ENCODE peak calls at places on chromosomes 6 and 20, in five cellular contexts. N, M, F, U and X are unnamed samples.

GRCh38 chr6:107535626-107536025 is 45.7 kb downstream of the SOBP start:
- DNase-seq in N (no peak), M (no peak), F (no peak), U (no peak), X (no peak)

GRCh38 chr6:117485433-117485832 is 3.0 kb downstream of the DCBLD1 start:
- DNase-seq in N (no peak), M (no peak), F (no peak), U (no peak), X (no peak)

GRCh38 chr6:116251568-116252384 is 2.1 kb downstream of the TSPYL4 start:
- DNase-seq in N (no peak), M (no peak), F (no peak), U (no peak), X (no peak)

GRCh38 chr20:12171927-12172581 is 254.4 kb downstream of the BTBD3 start:
- DNase-seq in N (no peak), M (no peak), F (no peak), U (no peak), X (no peak)

GRCh38 chr20:62955519-62956386 is 3.2 kb downstream of the SLC17A9 start:
- DNase-seq in N (peak), M (no peak), F (no peak), U (no peak), X (no peak)

GRCh38 chr6:62272118-62272517 is 13.9 kb downstream of the KHDRBS2 start:
- DNase-seq in N (no peak), M (no peak), F (no peak), U (no peak), X (no peak)

GRCh38 chr6:89432875-89433636 is at the start of gene ANKRD6:
- DNase-seq in N (peak), M (peak), F (peak), U (peak), X (peak)

GRCh38 chr20:17651761-17652388 is 30.2 kb downstream of the RRBP1 start:
- DNase-seq in N (no peak), M (no peak), F (no peak), U (no peak), X (peak)

GRCh38 chr6:127868338-127868737 is 32.5 kb downstream of the THEMIS start:
- DNase-seq in N (no peak), M (no peak), F (no peak), U (no peak), X (no peak)

GRCh38 chr6:144413418-144413817 is 128.3 kb downstream of the UTRN start:
- DNase-seq in N (no peak), M (no peak), F (no peak), U (no peak), X (no peak)

GRCh38 chr6:125811259-125811658 is 20.5 kb downstream of the NCOA7 start:
- DNase-seq in N (no peak), M (no peak), F (no peak), U (no peak), X (no peak)

GRCh38 chr6:119510246-119510645 is 160.7 kb upstream of the MAN1A1 start:
- DNase-seq in N (no peak), M (peak), F (no peak), U (no peak), X (no peak)

GRCh38 chr6:133362813-133363212 is 121.7 kb downstream of the EYA4 start:
- DNase-seq in N (no peak), M (no peak), F (no peak), U (no peak), X (no peak)

GRCh38 chr6:34352305-34352937 is 40.0 kb downstream of the NUDT3 start:
- DNase-seq in N (no peak), M (no peak), F (no peak), U (no peak), X (no peak)

GRCh38 chr6:140082867-140083297 is 708.4 kb upstream of the CITED2 start:
- DNase-seq in N (no peak), M (no peak), F (no peak), U (no peak), X (no peak)

GRCh38 chr20:63377256-63378114 is 16.3 kb upstream of the CHRNA4 start:
- DNase-seq in N (peak), M (no peak), F (no peak), U (no peak), X (no peak)

GRCh38 chr6:56033451-56033850 is 158.1 kb upstream of the BMP5 start:
- DNase-seq in N (no peak), M (no peak), F (no peak), U (no peak), X (no peak)

GRCh38 chr6:170227996-170228550 is 62.8 kb downstream of the DLL1 start:
- DNase-seq in N (no peak), M (no peak), F (no peak), U (no peak), X (no peak)

GRCh38 chr20:38358500-38358998 is 12.3 kb downstream of the LBP start:
- DNase-seq in N (no peak), M (no peak), F (no peak), U (no peak), X (no peak)

GRCh38 chr20:62123450-62124118 is 1.3 kb downstream of the LSM14B start:
- DNase-seq in N (no peak), M (no peak), F (no peak), U (no peak), X (peak)

GRCh38 chr6:16751251-16751946 is 9.9 kb downstream of the ATXN1 start:
- DNase-seq in N (no peak), M (no peak), F (no peak), U (no peak), X (no peak)

GRCh38 chr20:25282034-25282781 is 34.3 kb downstream of the PYGB start:
- DNase-seq in N (no peak), M (no peak), F (no peak), U (no peak), X (no peak)

GRCh38 chr6:56509031-56509430 is 133.7 kb downstream of the DST start:
- DNase-seq in N (no peak), M (no peak), F (no peak), U (no peak), X (no peak)

GRCh38 chr6:105432797-105433196 is 29.9 kb upstream of the PREP start:
- DNase-seq in N (peak), M (no peak), F (no peak), U (peak), X (no peak)

GRCh38 chr20:50563133-50563944 is 53.2 kb downstream of the PTPN1 start:
- DNase-seq in N (peak), M (no peak), F (no peak), U (no peak), X (no peak)

GRCh38 chr20:64210661-64211369 is 44.7 kb upstream of the PCMTD2 start:
- DNase-seq in N (no peak), M (no peak), F (no peak), U (no peak), X (no peak)

GRCh38 chr6:88262372-88262771 is 96.2 kb upstream of the CNR1 start:
- DNase-seq in N (no peak), M (no peak), F (no peak), U (no peak), X (no peak)

GRCh38 chr6:160238786-160239751 is 19.6 kb downstream of the SLC22A2 start:
- DNase-seq in N (no peak), M (no peak), F (no peak), U (no peak), X (no peak)

GRCh38 chr20:2104236-2104635 is 2.6 kb downstream of the STK35 start:
- DNase-seq in N (no peak), M (no peak), F (no peak), U (no peak), X (no peak)

GRCh38 chr6:42224222-42225042 is 6.8 kb upstream of the MRPS10 start:
- DNase-seq in N (peak), M (no peak), F (no peak), U (peak), X (peak)

GRCh38 chr6:158803733-158804143 is 15.4 kb downstream of the EZR start:
- DNase-seq in N (no peak), M (no peak), F (no peak), U (no peak), X (no peak)

GRCh38 chr6:131199568-131200272 is 64.5 kb downstream of the AKAP7 start:
- DNase-seq in N (peak), M (no peak), F (peak), U (peak), X (peak)

GRCh38 chr20:20568604-20569205 is 143.7 kb downstream of the RALGAPA2 start:
- DNase-seq in N (peak), M (peak), F (peak), U (no peak), X (no peak)

GRCh38 chr6:145688493-145688905 is 46.8 kb downstream of the EPM2A start:
- DNase-seq in N (no peak), M (no peak), F (no peak), U (no peak), X (no peak)

GRCh38 chr6:7562769-7563168 is 21.3 kb downstream of the DSP start:
- DNase-seq in N (no peak), M (no peak), F (no peak), U (no peak), X (no peak)

GRCh38 chr6:7559196-7559595 is 17.7 kb downstream of the DSP start:
- DNase-seq in N (no peak), M (no peak), F (no peak), U (no peak), X (no peak)

GRCh38 chr6:7559651-7560385 is 18.3 kb downstream of the DSP start:
- DNase-seq in N (peak), M (no peak), F (no peak), U (no peak), X (no peak)

GRCh38 chr6:7557652-7558051 is 16.2 kb downstream of the DSP start:
- DNase-seq in N (no peak), M (no peak), F (no peak), U (no peak), X (no peak)

GRCh38 chr6:7561153-7561964 is 19.9 kb downstream of the DSP start:
- DNase-seq in N (peak), M (peak), F (no peak), U (no peak), X (peak)
- TF ChIP-seq JUND in N (peak), M (no peak), F (no peak), U (no peak), X (peak)

GRCh38 chr6:113632220-113632864 is 224.8 kb upstream of the MARCKS start:
- DNase-seq in N (peak), M (no peak), F (no peak), U (peak), X (no peak)
- TF ChIP-seq JUND in N (no peak), M (no peak), F (peak), U (peak), X (no peak)

GRCh38 chr6:30740993-30741784 is 1.3 kb downstream of the FLOT1 start:
- DNase-seq in N (no peak), M (no peak), F (no peak), U (no peak), X (no peak)
- TF ChIP-seq JUND in N (no peak), M (no peak), F (no peak), U (no peak), X (no peak)

DNA sequence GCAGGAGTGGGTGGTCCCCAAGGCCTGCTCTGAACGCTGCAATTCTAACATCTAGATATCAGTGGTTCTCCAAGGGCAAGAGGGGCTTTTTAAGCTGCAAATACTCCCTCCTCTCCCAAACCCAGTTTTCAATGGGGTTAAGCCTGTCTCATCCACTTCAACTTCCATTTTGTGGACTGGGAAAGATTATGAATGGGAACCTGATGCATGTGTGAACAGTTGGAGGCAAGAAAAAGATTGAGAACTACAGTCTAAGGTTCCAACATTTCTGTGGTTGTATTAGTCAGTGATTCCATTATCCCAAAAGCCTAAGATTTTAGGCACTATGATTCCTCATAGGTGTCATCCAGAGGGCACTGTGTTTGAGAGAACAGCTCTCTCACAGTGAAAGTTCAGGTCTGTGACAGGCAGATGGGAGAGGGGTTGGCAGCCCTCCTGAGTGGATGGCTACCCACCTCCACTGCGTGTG is 53.7 kb downstream of the HNF4A start:
- DNase-seq in N (no peak), M (no peak), F (no peak), U (no peak), X (no peak)
- TF ChIP-seq JUND in N (no peak), M (no peak), F (no peak), U (no peak), X (no peak)

GRCh38 chr6:137729866-137730629 is 137.0 kb upstream of the TNFAIP3 start:
- DNase-seq in N (peak), M (no peak), F (no peak), U (no peak), X (no peak)
- TF ChIP-seq JUND in N (no peak), M (no peak), F (no peak), U (no peak), X (no peak)

GRCh38 chr6:151763303-151763702 is 44.2 kb upstream of the ESR1 start:
- DNase-seq in N (peak), M (peak), F (peak), U (no peak), X (no peak)

GRCh38 chr6:151763938-151764680 is 43.4 kb upstream of the ESR1 start:
- DNase-seq in N (peak), M (peak), F (peak), U (peak), X (peak)

GRCh38 chr6:151762817-151763216 is 44.7 kb upstream of the ESR1 start:
- DNase-seq in N (no peak), M (no peak), F (no peak), U (no peak), X (no peak)

GRCh38 chr6:151757506-151757955 is 50.0 kb upstream of the ESR1 start:
- DNase-seq in N (peak), M (no peak), F (no peak), U (no peak), X (no peak)

DNA sequence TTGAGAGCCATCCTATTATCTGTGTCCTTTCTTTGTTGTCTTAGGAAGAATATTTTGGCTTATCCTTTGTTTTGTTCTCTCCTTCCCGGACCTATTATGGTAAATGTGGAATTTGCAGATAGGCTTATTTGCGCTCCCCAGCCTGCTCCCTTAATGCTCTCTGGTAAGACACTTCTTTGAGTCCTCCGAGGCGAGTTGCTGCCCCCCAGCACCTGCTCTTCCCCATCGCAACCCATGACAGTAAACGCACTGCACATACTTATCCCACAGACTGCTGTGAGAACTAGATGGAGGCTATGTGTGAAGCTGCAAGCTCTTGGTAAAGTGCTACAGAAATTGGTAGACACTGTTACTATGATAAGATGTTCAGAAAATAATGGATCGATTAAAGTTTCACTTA is 47.0 kb upstream of the ESR1 start:
- DNase-seq in N (no peak), M (no peak), F (no peak), U (no peak), X (no peak)
- TF ChIP-seq JUND in N (no peak), M (no peak), F (no peak), U (no peak), X (no peak)

DNA sequence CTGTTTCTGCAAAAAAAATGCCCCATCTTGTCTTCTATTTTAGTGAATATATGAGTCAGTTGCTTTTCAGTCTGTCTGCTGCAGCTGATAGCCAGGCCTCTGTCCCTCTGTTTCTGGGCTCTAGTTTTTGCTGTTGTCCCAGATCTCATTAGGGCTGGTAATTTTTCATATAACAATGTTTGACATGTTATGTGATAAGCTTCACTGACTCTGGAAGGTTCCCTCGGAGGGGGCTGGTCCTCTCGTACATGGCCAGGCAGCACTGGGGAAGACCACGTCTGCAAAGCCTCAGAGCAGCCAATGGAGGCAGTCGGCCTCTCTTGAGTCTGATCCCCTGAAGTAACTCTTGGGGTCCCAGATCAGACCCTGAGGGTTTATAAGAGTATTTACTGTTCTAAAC is 223.8 kb downstream of the THBS2 start:
- DNase-seq in N (no peak), M (no peak), F (peak), U (no peak), X (no peak)
- TF ChIP-seq JUND in N (no peak), M (no peak), F (no peak), U (no peak), X (no peak)